ENCODE peak calls at places on chromosomes 16 and 17, in four cellular contexts. B, W, K and P are unnamed samples.

GRCh38 chr17:41663451-41664171 is 25.1 kb upstream of the EIF1 start:
- DNase-seq in B (no peak), W (no peak), K (no peak), P (no peak)

GRCh38 chr17:73591278-73592078 is 52.8 kb downstream of the SDK2 start:
- DNase-seq in B (no peak), W (no peak), K (no peak), P (no peak)

GRCh38 chr16:46853713-46854443 is 22.9 kb upstream of the C16orf87 start:
- DNase-seq in B (peak), W (peak), K (peak), P (peak)

GRCh38 chr16:74465851-74466685 is 44.8 kb upstream of the CLEC18B start:
- DNase-seq in B (no peak), W (no peak), K (no peak), P (no peak)

GRCh38 chr16:23244122-23244521 is 58.0 kb upstream of the SCNN1B start:
- DNase-seq in B (no peak), W (no peak), K (no peak), P (no peak)

GRCh38 chr16:67719778-67720144 is 645 bp upstream of the GFOD2 start:
- DNase-seq in B (no peak), W (peak), K (no peak), P (no peak)

GRCh38 chr17:1188812-1189211 is 9.0 kb upstream of the ABR start:
- DNase-seq in B (peak), W (no peak), K (no peak), P (peak)

GRCh38 chr17:17171186-17171585 is 34.9 kb downstream of the PLD6 start:
- DNase-seq in B (no peak), W (no peak), K (no peak), P (no peak)

GRCh38 chr16:50628156-50628802 is 52.8 kb downstream of the SNX20 start:
- DNase-seq in B (no peak), W (no peak), K (no peak), P (no peak)

GRCh38 chr16:12753203-12754023 is 50.3 kb downstream of the CPPED1 start:
- DNase-seq in B (no peak), W (no peak), K (no peak), P (no peak)

GRCh38 chr17:80068301-80069160 is 32.1 kb downstream of the CCDC40 start:
- DNase-seq in B (no peak), W (peak), K (no peak), P (peak)

GRCh38 chr17:4892499-4893221 is 6.7 kb upstream of the C17orf107 start:
- DNase-seq in B (no peak), W (no peak), K (no peak), P (no peak)

GRCh38 chr17:9932481-9932880 is 27.4 kb upstream of the RCVRN start:
- DNase-seq in B (no peak), W (no peak), K (no peak), P (no peak)

GRCh38 chr17:80992948-80993624 is 1.4 kb downstream of the CHMP6 start:
- DNase-seq in B (no peak), W (no peak), K (no peak), P (no peak)

GRCh38 chr16:21952793-21953540 is at the start of gene UQCRC2:
- DNase-seq in B (peak), W (peak), K (peak), P (peak)
- TF ChIP-seq CTCF in B (no peak), W (no peak), K (no peak), P (no peak)

GRCh38 chr17:20228410-20228809 is 219.3 kb downstream of the SPECC1 start:
- DNase-seq in B (no peak), W (no peak), K (no peak), P (no peak)
- H3K27ac ChIP-seq in B (no peak), W (no peak), K (no peak), P (no peak)

GRCh38 chr16:70754371-70754770 is 46.6 kb downstream of the VAC14 start:
- DNase-seq in B (no peak), W (no peak), K (no peak), P (no peak)
- TF ChIP-seq POLR2A in B (no peak), W (no peak), K (no peak), P (no peak)

GRCh38 chr16:85311741-85312140 is 199.5 kb upstream of the CIBAR2 start:
- DNase-seq in B (no peak), W (no peak), K (no peak), P (no peak)

GRCh38 chr16:85314633-85315032 is 202.4 kb upstream of the CIBAR2 start:
- DNase-seq in B (no peak), W (no peak), K (no peak), P (no peak)

GRCh38 chr16:85312642-85313540 is 200.6 kb upstream of the CIBAR2 start:
- DNase-seq in B (no peak), W (no peak), K (no peak), P (no peak)

GRCh38 chr16:85312174-85312573 is 199.9 kb upstream of the CIBAR2 start:
- DNase-seq in B (no peak), W (no peak), K (no peak), P (no peak)

DNA sequence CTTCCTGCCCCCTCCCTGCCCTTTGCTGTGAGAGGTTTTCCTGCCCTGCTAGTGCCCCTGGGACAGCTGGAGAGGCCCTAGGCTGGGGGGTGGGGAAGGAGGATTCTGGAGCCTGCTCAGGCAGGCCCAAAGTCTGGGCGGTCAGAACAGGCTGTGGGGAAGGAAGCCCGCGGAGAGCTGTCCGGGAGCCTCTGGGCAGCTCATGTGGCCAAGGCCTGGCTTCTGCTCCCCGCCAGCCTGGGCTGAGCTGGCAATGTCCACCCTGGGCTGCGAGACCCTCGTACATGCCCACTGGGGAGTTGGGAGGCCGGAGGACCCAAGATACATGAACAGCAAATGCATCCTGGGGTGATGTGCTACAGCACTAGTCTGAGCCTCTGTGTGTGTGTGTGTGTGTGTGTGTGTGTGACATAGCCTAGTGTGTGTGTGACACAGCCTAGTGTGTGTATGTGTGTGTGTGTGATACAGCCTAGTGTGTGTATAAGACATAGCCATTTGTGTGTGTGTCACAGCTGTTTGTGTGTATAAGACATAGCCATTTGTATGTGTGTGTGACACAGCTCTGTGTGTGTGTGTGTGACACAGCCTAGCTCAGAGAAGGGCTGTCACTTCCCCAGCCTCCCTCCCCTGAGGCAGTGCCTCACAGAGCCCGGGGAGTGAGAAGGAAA is 201.4 kb upstream of the CIBAR2 start:
- DNase-seq in B (no peak), W (no peak), K (no peak), P (no peak)
- TF ChIP-seq CTCF in B (no peak), W (no peak), K (no peak), P (no peak)

DNA sequence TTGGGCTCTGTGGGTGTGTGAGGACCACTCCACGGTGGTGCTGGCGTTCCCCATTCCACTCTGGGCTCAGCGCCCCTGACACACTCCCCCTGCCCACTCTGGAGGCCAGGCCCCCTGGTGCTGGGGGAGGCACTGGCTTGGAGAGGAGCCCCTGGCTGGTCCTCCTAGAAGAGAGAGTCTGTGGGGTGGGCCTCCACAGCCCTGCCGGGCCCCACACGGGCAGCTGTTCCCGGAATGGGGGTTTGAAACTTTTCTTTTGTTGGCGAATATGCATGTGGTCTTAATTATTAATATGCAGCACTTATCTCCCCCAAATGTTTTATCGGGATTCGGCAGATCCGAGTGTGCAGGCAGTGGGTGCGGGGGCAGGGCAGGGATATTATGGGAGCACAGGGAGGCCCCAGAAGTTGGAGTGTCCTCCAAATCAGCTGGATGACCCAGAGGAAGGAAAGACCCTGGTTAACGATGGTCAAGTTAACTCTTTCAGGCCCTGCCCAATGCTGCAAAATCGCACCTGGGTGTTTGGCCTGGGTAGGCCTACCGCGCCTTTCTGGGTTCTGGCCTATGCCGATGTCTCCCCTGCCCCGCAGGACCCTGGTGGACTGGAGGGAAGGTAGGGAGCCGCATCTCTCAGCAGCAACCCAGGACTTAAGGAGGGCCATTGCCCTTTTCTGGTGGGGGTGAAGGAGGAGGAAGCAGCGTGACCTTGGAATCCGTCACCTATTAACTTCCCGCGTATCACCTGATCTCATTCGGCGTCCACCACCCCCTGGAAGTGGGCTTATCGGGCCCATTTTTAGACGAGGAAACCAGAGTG is 36.0 kb downstream of the TMEM235 start:
- DNase-seq in B (no peak), W (no peak), K (no peak), P (no peak)
- H3K27ac ChIP-seq in B (no peak), W (no peak), K (no peak), P (peak)